ENCODE peak calls at places on chromosome 1, in five cellular contexts. W, U, Q, B and L are unnamed samples.

GRCh38 chr1:168742386-168742785 is 13.4 kb upstream of the DPT start:
- DNase-seq in W (no peak), U (no peak), Q (no peak), B (no peak), L (no peak)

GRCh38 chr1:32413507-32414185 is 19.4 kb upstream of the BSDC1 start:
- DNase-seq in W (peak), U (peak), Q (peak), B (peak), L (peak)

GRCh38 chr1:208670778-208671177 is 426.6 kb upstream of the PLXNA2 start:
- DNase-seq in W (no peak), U (no peak), Q (no peak), B (no peak), L (no peak)

GRCh38 chr1:153683853-153684252 is 5.4 kb downstream of the NPR1 start:
- DNase-seq in W (no peak), U (no peak), Q (peak), B (peak), L (no peak)

GRCh38 chr1:178938281-178938958 is 67.5 kb upstream of the ANGPTL1 start:
- DNase-seq in W (no peak), U (no peak), Q (no peak), B (no peak), L (no peak)

GRCh38 chr1:67162954-67163353 is 3.3 kb upstream of the IL23R start:
- DNase-seq in W (no peak), U (no peak), Q (peak), B (peak), L (no peak)

GRCh38 chr1:173946380-173946921 is 29.3 kb upstream of the SERPINC1 start:
- DNase-seq in W (no peak), U (no peak), Q (no peak), B (no peak), L (no peak)

GRCh38 chr1:92043621-92044020 is 13.8 kb downstream of the EPHX4 start:
- DNase-seq in W (no peak), U (no peak), Q (no peak), B (no peak), L (no peak)

GRCh38 chr1:95035536-95035935 is 37.2 kb downstream of the ALG14 start:
- DNase-seq in W (no peak), U (no peak), Q (peak), B (peak), L (no peak)

GRCh38 chr1:243748706-243749283 is 101.2 kb downstream of the AKT3 start:
- DNase-seq in W (peak), U (peak), Q (peak), B (peak), L (peak)

GRCh38 chr1:25563330-25564215 is 20.2 kb downstream of the LDLRAP1 start:
- DNase-seq in W (no peak), U (peak), Q (no peak), B (no peak), L (no peak)

GRCh38 chr1:226863446-226863845 is 7.0 kb upstream of the PSEN2 start:
- DNase-seq in W (no peak), U (no peak), Q (peak), B (peak), L (no peak)

GRCh38 chr1:229461032-229461668 is 27.3 kb upstream of the ACTA1 start:
- DNase-seq in W (no peak), U (no peak), Q (no peak), B (no peak), L (no peak)